ENCODE peak calls at places on chromosome 15, in four cellular contexts. One of them, this sample, is unnamed.

GRCh38 chr15:62153228-62153627 is 11.9 kb downstream of the C2CD4B start:
- DNase-seq in colonic mucosa: no peak
- DNase-seq in CD4-positive, alpha-beta memory T cell: no peak
- DNase-seq in non-pigmented ciliary epithelial cell: no peak
- DNase-seq in this sample: no peak

GRCh38 chr15:57522148-57522547 is 69.6 kb upstream of the MYZAP start:
- DNase-seq in colonic mucosa: no peak
- DNase-seq in CD4-positive, alpha-beta memory T cell: no peak
- DNase-seq in non-pigmented ciliary epithelial cell: no peak
- DNase-seq in this sample: no peak

GRCh38 chr15:63605816-63606215 is 8.6 kb downstream of the FBXL22 start:
- DNase-seq in colonic mucosa: no peak
- DNase-seq in CD4-positive, alpha-beta memory T cell: peak; percentile 45
- DNase-seq in non-pigmented ciliary epithelial cell: no peak
- DNase-seq in this sample: peak; percentile 58

GRCh38 chr15:91954211-91954804 is 100.8 kb downstream of the SLCO3A1 start:
- DNase-seq in colonic mucosa: peak; percentile 74
- DNase-seq in CD4-positive, alpha-beta memory T cell: no peak
- DNase-seq in non-pigmented ciliary epithelial cell: no peak
- DNase-seq in this sample: no peak

GRCh38 chr15:85430406-85431204 is 50.2 kb downstream of the AKAP13 start:
- DNase-seq in colonic mucosa: no peak
- DNase-seq in CD4-positive, alpha-beta memory T cell: no peak
- DNase-seq in non-pigmented ciliary epithelial cell: no peak
- DNase-seq in this sample: no peak

GRCh38 chr15:91948001-91948608 is 94.6 kb downstream of the SLCO3A1 start:
- DNase-seq in colonic mucosa: peak; percentile 34
- DNase-seq in CD4-positive, alpha-beta memory T cell: no peak
- DNase-seq in non-pigmented ciliary epithelial cell: no peak
- DNase-seq in this sample: no peak

GRCh38 chr15:63439536-63440264 is 58.1 kb upstream of the CA12 start:
- DNase-seq in colonic mucosa: no peak
- DNase-seq in CD4-positive, alpha-beta memory T cell: no peak
- DNase-seq in non-pigmented ciliary epithelial cell: no peak
- DNase-seq in this sample: no peak

GRCh38 chr15:69145149-69145693 is 15.2 kb upstream of the GLCE start:
- DNase-seq in colonic mucosa: no peak
- DNase-seq in CD4-positive, alpha-beta memory T cell: no peak
- DNase-seq in non-pigmented ciliary epithelial cell: no peak
- DNase-seq in this sample: no peak

GRCh38 chr15:96270581-96271172 is 59.8 kb upstream of the NR2F2 start:
- DNase-seq in colonic mucosa: no peak
- DNase-seq in CD4-positive, alpha-beta memory T cell: no peak
- DNase-seq in non-pigmented ciliary epithelial cell: no peak
- DNase-seq in this sample: no peak